ENCODE peak calls at places on chromosomes 16 and 17, in ten cellular contexts. Z is Caco-2; N is ovary; L is upper lobe of right lung; U is cardiac muscle cell; E is left lung; I is Peyer's patch; O is CD4-positive, alpha-beta memory T cell; V is transverse colon; M is aorta. G is an unnamed sample.
A peak's percentile ranks its signal among the peaks of the same experiment; 100 is the strongest.

GRCh38 chr16:50248845-50249244 is 17.5 kb upstream of the ADCY7 start:
- DNase-seq in Z (no peak), N (no peak), L (no peak), U (no peak), E (no peak), I (no peak), O (no peak), V (no peak), M (peak; percentile 28), G (no peak)

GRCh38 chr17:50177476-50177875 is 11.7 kb downstream of the SGCA start:
- DNase-seq in Z (no peak), N (no peak), L (no peak), U (no peak), E (no peak), I (no peak), O (no peak), V (no peak), M (peak; percentile 56), G (no peak)

GRCh38 chr16:24800586-24800985 is 45.2 kb upstream of the SLC5A11 start:
- DNase-seq in Z (peak; percentile 46), N (no peak), L (no peak), U (peak; percentile 24), E (no peak), I (no peak), O (no peak), V (no peak), M (no peak), G (no peak)

GRCh38 chr17:6450926-6451717 is 6.9 kb downstream of the PIMREG start:
- DNase-seq in Z (no peak), N (peak; percentile 19), L (no peak), U (no peak), E (no peak), I (no peak), O (no peak), V (no peak), M (no peak), G (peak; percentile 14)

GRCh38 chr16:54505479-54506247 is 219.1 kb upstream of the IRX3 start:
- DNase-seq in Z (no peak), N (no peak), L (no peak), U (no peak), E (no peak), I (no peak), O (no peak), V (no peak), M (no peak), G (no peak)

GRCh38 chr16:87391324-87391949 is 699 bp upstream of the MAP1LC3B start:
- DNase-seq in Z (peak; percentile 71), N (no peak), L (peak; percentile 92), U (peak; percentile 56), E (peak; percentile 94), I (peak; percentile 80), O (no peak), V (peak; percentile 65), M (peak; percentile 91), G (peak; percentile 89)

GRCh38 chr16:86403541-86404163 is 106.7 kb upstream of the FOXF1 start:
- DNase-seq in Z (no peak), N (no peak), L (no peak), U (no peak), E (no peak), I (no peak), O (no peak), V (no peak), M (no peak), G (no peak)

GRCh38 chr17:75594499-75595283 is 7.1 kb downstream of the MYO15B start:
- DNase-seq in Z (peak; percentile 38), N (no peak), L (peak; percentile 62), U (no peak), E (peak; percentile 65), I (no peak), O (no peak), V (no peak), M (no peak), G (no peak)

GRCh38 chr17:44804301-44805061 is 25.6 kb downstream of the GJC1 start:
- DNase-seq in Z (no peak), N (no peak), L (no peak), U (no peak), E (no peak), I (no peak), O (no peak), V (peak; percentile 45), M (no peak), G (no peak)

GRCh38 chr17:7072406-7072805 is 7.6 kb downstream of the CLEC10A start:
- DNase-seq in Z (no peak), N (no peak), L (no peak), U (no peak), E (no peak), I (no peak), O (no peak), V (no peak), M (no peak), G (no peak)

GRCh38 chr17:4502466-4503154 is 3.9 kb downstream of the SPNS2 start:
- DNase-seq in Z (no peak), N (no peak), L (no peak), U (no peak), E (no peak), I (no peak), O (no peak), V (no peak), M (no peak), G (no peak)

GRCh38 chr16:85288869-85289660 is 176.8 kb upstream of the CIBAR2 start:
- DNase-seq in Z (no peak), N (no peak), L (no peak), U (no peak), E (no peak), I (no peak), O (no peak), V (no peak), M (no peak), G (no peak)
- H3K4me1 ChIP-seq in Z (peaks cover 5% of the 10 kb centered on the region), N (peaks cover 18% of the 10 kb centered on the region), L (peaks cover 15% of the 10 kb centered on the region), U (peaks cover 13% of the 10 kb centered on the region), E (peaks cover 9% of the 10 kb centered on the region), I (peaks cover 24% of the 10 kb centered on the region), O (no peaks in the 10 kb centered on the region), V (peaks cover 5% of the 10 kb centered on the region), M (no peaks in the 10 kb centered on the region), G (peaks cover 21% of the 10 kb centered on the region)

GRCh38 chr17:61400058-61400785 is 579 bp downstream of the TBX2 start:
- DNase-seq in Z (peak; percentile 82), N (peak; percentile 53), L (peak; percentile 70), U (peak; percentile 63), E (no peak), I (no peak), O (no peak), V (no peak), M (peak; percentile 85), G (peak; percentile 53)

GRCh38 chr17:61401280-61402072 is 1.8 kb downstream of the TBX2 start:
- DNase-seq in Z (no peak), N (no peak), L (no peak), U (peak; percentile 29), E (peak; percentile 76), I (no peak), O (no peak), V (no peak), M (no peak), G (no peak)

GRCh38 chr17:61398721-61399130 is 917 bp upstream of the TBX2 start:
- DNase-seq in Z (no peak), N (no peak), L (no peak), U (no peak), E (no peak), I (peak; percentile 55), O (no peak), V (no peak), M (no peak), G (no peak)

GRCh38 chr17:61400786-61401279 is 1.2 kb downstream of the TBX2 start:
- DNase-seq in Z (no peak), N (no peak), L (peak; percentile 62), U (peak; percentile 24), E (no peak), I (no peak), O (no peak), V (no peak), M (no peak), G (no peak)

DNA sequence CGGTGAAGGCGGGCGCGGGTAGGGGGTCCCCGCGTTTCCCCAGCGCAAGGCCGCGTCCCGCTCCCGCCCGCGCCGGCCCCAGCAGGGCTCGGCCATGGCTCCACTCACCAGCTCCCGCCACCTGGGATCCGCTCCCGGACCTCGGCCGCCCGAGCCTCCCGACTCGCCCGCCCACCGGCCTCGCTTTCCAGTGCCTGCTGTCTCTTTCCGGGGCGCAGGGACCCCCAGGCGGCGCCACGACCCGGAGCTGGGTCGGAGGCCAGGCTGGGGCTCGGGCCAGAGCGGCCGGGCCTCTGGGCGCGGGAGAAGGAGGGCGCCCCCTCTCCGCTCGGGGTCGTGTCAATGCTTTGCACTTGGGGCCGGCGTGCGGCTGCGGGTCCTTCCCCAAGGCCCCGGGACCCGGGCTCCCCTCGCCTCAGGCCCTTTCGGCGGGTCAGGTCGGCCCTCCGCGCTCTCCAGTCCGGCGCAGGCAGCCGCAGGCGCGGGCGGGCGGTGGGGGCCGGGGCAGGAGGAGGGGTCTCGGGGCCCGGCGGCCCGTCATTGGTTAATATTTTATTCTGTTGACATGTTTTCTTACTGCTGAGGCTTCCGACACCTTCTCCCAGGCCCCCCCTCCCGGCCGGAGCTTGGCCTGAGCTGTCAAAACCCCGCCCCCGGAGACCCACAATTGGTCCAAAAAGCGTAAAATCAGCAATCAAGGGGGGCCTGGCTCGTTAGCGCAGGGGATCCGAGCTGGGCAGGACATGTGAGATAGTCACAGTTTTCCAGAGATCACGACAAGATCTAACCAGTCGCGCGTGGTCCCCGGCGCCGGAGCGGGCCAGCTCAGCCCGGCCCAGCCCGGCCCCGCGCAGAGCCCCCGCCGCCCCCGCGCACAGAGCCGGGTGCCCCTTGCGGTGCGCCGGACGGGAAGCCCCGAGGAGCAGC is at the start of gene TBX2:
- DNase-seq in Z (peak; percentile 90), N (peak; percentile 71), L (peak; percentile 82), U (peak; percentile 94), E (peak; percentile 80), I (peak; percentile 58), O (no peak), V (peak; percentile 55), M (peak; percentile 93), G (peak; percentile 71)
- H3K4me3 ChIP-seq in Z (peak within 1 kb of the TSS; percentile 72), N (peak within 1 kb of the TSS; percentile 58), L (peak within 1 kb of the TSS; percentile 65), U (peak within 1 kb of the TSS; percentile 63), E (peak within 1 kb of the TSS; percentile 51), I (peak within 1 kb of the TSS; percentile 48), O (no peak within 1 kb of the TSS), V (peak within 1 kb of the TSS; percentile 39), M (peak within 1 kb of the TSS; percentile 87), G (peak within 1 kb of the TSS; percentile 67)

DNA sequence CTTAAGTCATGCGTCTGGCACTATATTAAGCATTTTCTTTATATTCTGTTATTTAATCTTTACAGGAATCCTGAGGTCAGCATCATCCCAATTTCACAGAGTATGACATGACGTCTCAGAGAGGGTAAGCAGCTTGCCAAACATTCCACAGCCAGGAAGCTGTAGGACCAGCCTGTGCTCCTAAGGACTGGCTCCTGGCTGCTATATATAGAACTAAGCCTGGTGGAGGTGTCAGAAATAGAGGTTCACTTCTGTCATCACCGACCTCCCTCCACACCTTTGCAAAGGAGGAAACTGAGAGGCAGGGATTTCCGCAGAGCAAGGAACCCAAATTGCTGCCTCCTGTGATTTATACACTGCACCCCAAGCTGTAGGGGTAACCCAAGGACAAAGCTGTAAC is 37.9 kb upstream of the NDRG4 start:
- DNase-seq in Z (no peak), N (no peak), L (no peak), U (peak; percentile 60), E (no peak), I (no peak), O (no peak), V (no peak), M (no peak), G (no peak)
- H3K27me3 ChIP-seq in Z (peaks cover 3% of the 10 kb centered on the region), N (no peaks in the 10 kb centered on the region), L (peaks cover 47% of the 10 kb centered on the region), U (peaks cover 34% of the 10 kb centered on the region), E (peaks cover 67% of the 10 kb centered on the region), I (no peaks in the 10 kb centered on the region), O (peaks cover 13% of the 10 kb centered on the region), V (peaks cover 57% of the 10 kb centered on the region), M (no peaks in the 10 kb centered on the region), G (peaks cover 51% of the 10 kb centered on the region)

DNA sequence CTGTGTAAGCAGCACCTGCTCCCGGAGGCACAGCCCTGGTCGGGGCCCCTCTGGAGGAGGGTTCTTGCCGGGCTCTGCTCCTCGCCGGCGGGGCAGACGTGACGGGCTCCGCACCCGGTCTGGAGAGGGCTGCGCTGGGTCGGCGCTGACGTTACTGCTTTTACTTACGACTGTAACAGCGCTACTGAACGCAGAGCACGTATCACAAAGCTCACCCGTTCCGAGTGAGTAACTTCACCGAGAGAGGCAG is 1.3 kb upstream of the RAB40C start:
- DNase-seq in Z (no peak), N (no peak), L (peak; percentile 82), U (peak; percentile 77), E (no peak), I (peak; percentile 76), O (peak; percentile 71), V (peak; percentile 64), M (no peak), G (peak; percentile 79)
- H3K4me1 ChIP-seq in Z (peaks cover 23% of the 10 kb centered on the region), N (peaks cover 13% of the 10 kb centered on the region), L (peaks cover 46% of the 10 kb centered on the region), U (peaks cover 17% of the 10 kb centered on the region), E (peaks cover 41% of the 10 kb centered on the region), I (peaks cover 41% of the 10 kb centered on the region), O (peaks cover 27% of the 10 kb centered on the region), V (peaks cover 27% of the 10 kb centered on the region), M (no peaks in the 10 kb centered on the region), G (peaks cover 54% of the 10 kb centered on the region)

G was measured in lower lobe of right lung.